ENCODE peak calls at places on chromosomes 2 and 18, in seven cellular contexts. K, N, J, S, U, D and T are unnamed samples.

GRCh38 chr2:220334210-220334609 is 706.8 kb downstream of the SLC4A3 start:
- DNase-seq in K (peak), N (no peak), J (no peak), S (no peak), U (no peak), D (peak), T (no peak)

GRCh38 chr2:25228848-25229674 is 60.7 kb upstream of the POMC start:
- DNase-seq in K (peak), N (no peak), J (peak), S (peak), U (peak), D (peak), T (peak)

GRCh38 chr18:74251297-74252031 is 40.3 kb downstream of the CYB5A start:
- DNase-seq in K (peak), N (no peak), J (peak), S (no peak), U (peak), D (peak), T (no peak)

GRCh38 chr18:35918564-35918963 is 53.9 kb upstream of the RMP24 start:
- DNase-seq in K (no peak), N (no peak), J (no peak), S (no peak), U (no peak), D (no peak), T (no peak)

GRCh38 chr2:239272626-239273025 is 128.2 kb downstream of the HDAC4 start:
- DNase-seq in K (no peak), N (no peak), J (no peak), S (no peak), U (no peak), D (no peak), T (no peak)

GRCh38 chr2:191038241-191038725 is 24.3 kb upstream of the STAT1 start:
- DNase-seq in K (peak), N (no peak), J (no peak), S (no peak), U (no peak), D (peak), T (no peak)

GRCh38 chr2:190755796-190756415 is 107.0 kb downstream of the NAB1 start:
- DNase-seq in K (peak), N (no peak), J (no peak), S (no peak), U (no peak), D (peak), T (no peak)

GRCh38 chr18:74489631-74490030 is 6.5 kb upstream of the CNDP2 start:
- DNase-seq in K (peak), N (no peak), J (no peak), S (no peak), U (no peak), D (peak), T (no peak)

GRCh38 chr2:9773905-9774239 is 69.4 kb upstream of the TAF1B start:
- DNase-seq in K (no peak), N (no peak), J (no peak), S (no peak), U (no peak), D (no peak), T (no peak)

GRCh38 chr2:57760448-57760847 is 286.2 kb upstream of the VRK2 start:
- DNase-seq in K (no peak), N (no peak), J (no peak), S (no peak), U (peak), D (no peak), T (no peak)

GRCh38 chr2:23624378-23624777 is 239.4 kb downstream of the KLHL29 start:
- DNase-seq in K (no peak), N (no peak), J (peak), S (no peak), U (peak), D (no peak), T (peak)

GRCh38 chr2:190159453-190159852 is 96.9 kb upstream of the MSTN start:
- DNase-seq in K (peak), N (no peak), J (no peak), S (no peak), U (no peak), D (peak), T (no peak)

GRCh38 chr2:238859636-238860347 is 11.9 kb downstream of the TWIST2 start:
- DNase-seq in K (no peak), N (no peak), J (no peak), S (no peak), U (no peak), D (no peak), T (no peak)

GRCh38 chr18:47658498-47658897 is 272.0 kb downstream of the SMAD2 start:
- DNase-seq in K (no peak), N (no peak), J (no peak), S (no peak), U (no peak), D (no peak), T (no peak)
- TF ChIP-seq CTCF in K (no peak), N (no peak), J (no peak), S (no peak), U (peak), D (no peak), T (no peak)

GRCh38 chr2:11122380-11122779 is 32.9 kb upstream of the SLC66A3 start:
- DNase-seq in K (no peak), N (no peak), J (no peak), S (no peak), U (no peak), D (peak), T (no peak)

GRCh38 chr2:11123856-11124759 is 31.2 kb upstream of the SLC66A3 start:
- DNase-seq in K (peak), N (peak), J (peak), S (peak), U (peak), D (peak), T (peak)

GRCh38 chr2:11121823-11122155 is 33.5 kb upstream of the SLC66A3 start:
- DNase-seq in K (no peak), N (no peak), J (no peak), S (no peak), U (no peak), D (no peak), T (no peak)

GRCh38 chr2:11123001-11123809 is 32.1 kb upstream of the SLC66A3 start:
- DNase-seq in K (no peak), N (no peak), J (no peak), S (no peak), U (no peak), D (no peak), T (no peak)

GRCh38 chr2:11124760-11125068 is 30.6 kb upstream of the SLC66A3 start:
- DNase-seq in K (no peak), N (no peak), J (no peak), S (no peak), U (no peak), D (no peak), T (no peak)
- TF ChIP-seq CTCF in K (no peak), N (no peak), J (no peak), S (no peak), U (peak), D (no peak), T (no peak)

GRCh38 chr18:49725809-49726514 is 87.4 kb downstream of the ACAA2 start:
- DNase-seq in K (peak), N (peak), J (peak), S (peak), U (peak), D (peak), T (peak)
- TF ChIP-seq CTCF in K (peak), N (no peak), J (no peak), S (no peak), U (no peak), D (peak), T (no peak)

GRCh38 chr2:109712746-109713145 is 81.4 kb upstream of the RGPD5 start:
- DNase-seq in K (no peak), N (no peak), J (no peak), S (no peak), U (no peak), D (no peak), T (no peak)

GRCh38 chr2:109711230-109712125 is 82.6 kb upstream of the RGPD5 start:
- DNase-seq in K (no peak), N (no peak), J (no peak), S (no peak), U (no peak), D (no peak), T (no peak)

GRCh38 chr2:109712126-109712455 is 82.0 kb upstream of the RGPD5 start:
- DNase-seq in K (no peak), N (no peak), J (no peak), S (no peak), U (no peak), D (no peak), T (no peak)

GRCh38 chr2:109718139-109718538 is 76.0 kb upstream of the RGPD5 start:
- DNase-seq in K (no peak), N (no peak), J (no peak), S (no peak), U (no peak), D (no peak), T (no peak)

GRCh38 chr2:109715302-109715937 is 78.7 kb upstream of the RGPD5 start:
- DNase-seq in K (peak), N (no peak), J (no peak), S (peak), U (peak), D (no peak), T (no peak)
- TF ChIP-seq CTCF in K (peak), N (peak), J (peak), S (no peak), U (peak), D (peak), T (no peak)

GRCh38 chr18:37673196-37673595 is 107.6 kb upstream of the CELF4 start:
- DNase-seq in K (no peak), N (no peak), J (no peak), S (no peak), U (no peak), D (no peak), T (no peak)
- TF ChIP-seq CTCF in K (no peak), N (no peak), J (no peak), S (no peak), U (no peak), D (no peak), T (no peak)